ENCODE peak calls at places on chromosome 13, in seven cellular contexts. One of them, this sample, is unnamed. For H3K9me3, the result is how much of the 10 kb centered on the place peaks cover.

GRCh38 chr13:76214001-76214400 is 577.9 kb downstream of the LMO7 start:
- DNase-seq in mesenchymal stem cell: no peak
- DNase-seq in HCT116: no peak
- DNase-seq in IMR-90: no peak
- DNase-seq in fibroblast of lung: no peak
- DNase-seq in SK-N-SH: no peak
- DNase-seq in hepatocyte: no peak
- DNase-seq in this sample: no peak

GRCh38 chr13:108342369-108343289 is 73.1 kb downstream of the TNFSF13B start:
- DNase-seq in hepatocyte: peak
- DNase-seq in SK-N-SH: peak
- DNase-seq in IMR-90: peak
- DNase-seq in HCT116: peak
- DNase-seq in fibroblast of lung: peak
- DNase-seq in mesenchymal stem cell: peak
- DNase-seq in this sample: no peak

GRCh38 chr13:80881495-80882482 is 540.9 kb upstream of the SPRY2 start:
- DNase-seq in mesenchymal stem cell: peak
- DNase-seq in SK-N-SH: no peak
- DNase-seq in HCT116: no peak
- DNase-seq in hepatocyte: peak
- DNase-seq in IMR-90: no peak
- DNase-seq in fibroblast of lung: peak
- DNase-seq in this sample: no peak

GRCh38 chr13:45749026-45749759 is 47.1 kb downstream of the CBY2 start:
- DNase-seq in fibroblast of lung: no peak
- DNase-seq in SK-N-SH: no peak
- DNase-seq in IMR-90: no peak
- DNase-seq in mesenchymal stem cell: no peak
- DNase-seq in hepatocyte: no peak
- DNase-seq in HCT116: no peak
- DNase-seq in this sample: no peak

GRCh38 chr13:95564091-95564490 is 11.6 kb downstream of the CLDN10 start:
- DNase-seq in IMR-90: no peak
- DNase-seq in mesenchymal stem cell: no peak
- DNase-seq in SK-N-SH: no peak
- DNase-seq in hepatocyte: no peak
- DNase-seq in fibroblast of lung: peak
- DNase-seq in HCT116: no peak
- DNase-seq in this sample: no peak

GRCh38 chr13:26377038-26377437 is 123.1 kb downstream of the CDK8 start:
- DNase-seq in mesenchymal stem cell: peak
- DNase-seq in HCT116: peak
- DNase-seq in fibroblast of lung: no peak
- DNase-seq in IMR-90: peak
- DNase-seq in SK-N-SH: peak
- DNase-seq in hepatocyte: peak
- DNase-seq in this sample: peak

GRCh38 chr13:97834255-97834654 is 119.2 kb upstream of the IPO5 start:
- DNase-seq in fibroblast of lung: peak
- DNase-seq in IMR-90: no peak
- DNase-seq in SK-N-SH: no peak
- DNase-seq in mesenchymal stem cell: no peak
- DNase-seq in hepatocyte: no peak
- DNase-seq in HCT116: no peak
- DNase-seq in this sample: no peak

GRCh38 chr13:46113596-46113995 is 8.8 kb upstream of the CPB2 start:
- DNase-seq in IMR-90: no peak
- DNase-seq in fibroblast of lung: no peak
- DNase-seq in SK-N-SH: no peak
- DNase-seq in mesenchymal stem cell: peak
- DNase-seq in HCT116: no peak
- DNase-seq in hepatocyte: no peak
- DNase-seq in this sample: no peak

GRCh38 chr13:64078025-64078424 is 2662.4 kb upstream of the PCDH20 start:
- DNase-seq in hepatocyte: no peak
- DNase-seq in fibroblast of lung: no peak
- DNase-seq in HCT116: no peak
- DNase-seq in SK-N-SH: peak
- DNase-seq in mesenchymal stem cell: no peak
- DNase-seq in IMR-90: no peak
- DNase-seq in this sample: no peak

GRCh38 chr13:40315416-40316064 is 350.9 kb downstream of the FOXO1 start:
- DNase-seq in mesenchymal stem cell: no peak
- DNase-seq in IMR-90: no peak
- DNase-seq in hepatocyte: peak
- DNase-seq in HCT116: no peak
- DNase-seq in fibroblast of lung: no peak
- DNase-seq in SK-N-SH: no peak
- DNase-seq in this sample: peak

GRCh38 chr13:102724923-102725322 is 30.1 kb upstream of the METTL21C start:
- DNase-seq in fibroblast of lung: peak
- DNase-seq in mesenchymal stem cell: no peak
- DNase-seq in hepatocyte: peak
- DNase-seq in SK-N-SH: peak
- DNase-seq in IMR-90: peak
- DNase-seq in HCT116: no peak
- DNase-seq in this sample: peak

GRCh38 chr13:27374650-27375049 is 49.8 kb upstream of the GTF3A start:
- DNase-seq in fibroblast of lung: peak
- DNase-seq in mesenchymal stem cell: peak
- DNase-seq in IMR-90: peak
- DNase-seq in HCT116: peak
- DNase-seq in SK-N-SH: peak
- DNase-seq in hepatocyte: peak
- DNase-seq in this sample: peak

GRCh38 chr13:107099661-107100060 is 531.7 kb upstream of the ARGLU1 start:
- DNase-seq in fibroblast of lung: peak
- DNase-seq in hepatocyte: no peak
- DNase-seq in mesenchymal stem cell: peak
- DNase-seq in IMR-90: peak
- DNase-seq in SK-N-SH: no peak
- DNase-seq in HCT116: no peak
- DNase-seq in this sample: no peak

GRCh38 chr13:79141082-79141481 is 265.0 kb downstream of the RBM26 start:
- DNase-seq in HCT116: no peak
- DNase-seq in hepatocyte: no peak
- DNase-seq in SK-N-SH: peak
- DNase-seq in IMR-90: no peak
- DNase-seq in fibroblast of lung: no peak
- DNase-seq in mesenchymal stem cell: no peak
- DNase-seq in this sample: no peak

GRCh38 chr13:46893820-46894533 is 2.9 kb downstream of the HTR2A start:
- DNase-seq in SK-N-SH: peak
- DNase-seq in hepatocyte: peak
- DNase-seq in IMR-90: peak
- DNase-seq in fibroblast of lung: peak
- DNase-seq in mesenchymal stem cell: peak
- DNase-seq in HCT116: peak
- DNase-seq in this sample: peak

GRCh38 chr13:57644106-57644505 is 12.6 kb downstream of the PCDH17 start:
- DNase-seq in IMR-90: no peak
- DNase-seq in fibroblast of lung: no peak
- DNase-seq in hepatocyte: no peak
- DNase-seq in SK-N-SH: no peak
- DNase-seq in mesenchymal stem cell: no peak
- DNase-seq in HCT116: no peak
- DNase-seq in this sample: no peak
- H3K27ac ChIP-seq in IMR-90: no peak
- H3K27ac ChIP-seq in fibroblast of lung: no peak
- H3K27ac ChIP-seq in hepatocyte: no peak
- H3K27ac ChIP-seq in SK-N-SH: no peak
- H3K27ac ChIP-seq in mesenchymal stem cell: no peak
- H3K27ac ChIP-seq in HCT116: no peak
- H3K27ac ChIP-seq in this sample: no peak

DNA sequence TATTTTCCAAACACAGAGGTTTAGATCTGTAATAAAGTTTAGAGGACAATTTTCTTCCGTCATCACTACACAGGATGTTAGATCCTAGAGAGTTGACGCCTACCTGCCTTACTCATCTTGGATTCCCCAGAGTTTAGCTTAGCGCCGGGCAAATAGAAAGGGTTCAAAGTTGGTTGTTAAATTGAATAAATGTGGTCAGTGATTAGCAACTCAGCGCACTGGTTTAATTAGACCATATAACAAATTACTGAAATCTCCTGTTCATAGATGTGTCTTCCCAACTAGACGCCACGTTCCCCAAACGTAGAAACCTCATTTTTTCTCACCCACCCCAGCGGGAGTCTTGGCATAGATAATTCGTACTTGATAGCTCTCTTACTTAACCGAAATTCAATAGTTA is 761 bp upstream of the UFM1 start:
- DNase-seq in SK-N-SH: no peak
- DNase-seq in fibroblast of lung: no peak
- DNase-seq in hepatocyte: peak
- DNase-seq in IMR-90: peak
- DNase-seq in HCT116: no peak
- DNase-seq in mesenchymal stem cell: peak
- DNase-seq in this sample: no peak
- H3K9me3 ChIP-seq in SK-N-SH: under half
- H3K9me3 ChIP-seq in fibroblast of lung: under half
- H3K9me3 ChIP-seq in hepatocyte: under half
- H3K9me3 ChIP-seq in IMR-90: under half
- H3K9me3 ChIP-seq in HCT116: under half
- H3K9me3 ChIP-seq in mesenchymal stem cell: under half
- H3K9me3 ChIP-seq in this sample: under half

GRCh38 chr13:112071011-112071901 is 4.3 kb downstream of the SOX1 start:
- DNase-seq in IMR-90: no peak
- DNase-seq in SK-N-SH: no peak
- DNase-seq in mesenchymal stem cell: no peak
- DNase-seq in fibroblast of lung: no peak
- DNase-seq in hepatocyte: no peak
- DNase-seq in HCT116: no peak
- DNase-seq in this sample: no peak

GRCh38 chr13:112074139-112074710 is 7.3 kb downstream of the SOX1 start:
- DNase-seq in fibroblast of lung: no peak
- DNase-seq in SK-N-SH: no peak
- DNase-seq in HCT116: no peak
- DNase-seq in hepatocyte: no peak
- DNase-seq in IMR-90: no peak
- DNase-seq in mesenchymal stem cell: no peak
- DNase-seq in this sample: no peak

GRCh38 chr13:112073245-112074138 is 6.5 kb downstream of the SOX1 start:
- DNase-seq in HCT116: no peak
- DNase-seq in mesenchymal stem cell: no peak
- DNase-seq in hepatocyte: no peak
- DNase-seq in fibroblast of lung: no peak
- DNase-seq in SK-N-SH: no peak
- DNase-seq in IMR-90: no peak
- DNase-seq in this sample: no peak

GRCh38 chr13:112071902-112072530 is 5.1 kb downstream of the SOX1 start:
- DNase-seq in IMR-90: no peak
- DNase-seq in fibroblast of lung: no peak
- DNase-seq in hepatocyte: no peak
- DNase-seq in SK-N-SH: no peak
- DNase-seq in mesenchymal stem cell: no peak
- DNase-seq in HCT116: no peak
- DNase-seq in this sample: no peak

DNA sequence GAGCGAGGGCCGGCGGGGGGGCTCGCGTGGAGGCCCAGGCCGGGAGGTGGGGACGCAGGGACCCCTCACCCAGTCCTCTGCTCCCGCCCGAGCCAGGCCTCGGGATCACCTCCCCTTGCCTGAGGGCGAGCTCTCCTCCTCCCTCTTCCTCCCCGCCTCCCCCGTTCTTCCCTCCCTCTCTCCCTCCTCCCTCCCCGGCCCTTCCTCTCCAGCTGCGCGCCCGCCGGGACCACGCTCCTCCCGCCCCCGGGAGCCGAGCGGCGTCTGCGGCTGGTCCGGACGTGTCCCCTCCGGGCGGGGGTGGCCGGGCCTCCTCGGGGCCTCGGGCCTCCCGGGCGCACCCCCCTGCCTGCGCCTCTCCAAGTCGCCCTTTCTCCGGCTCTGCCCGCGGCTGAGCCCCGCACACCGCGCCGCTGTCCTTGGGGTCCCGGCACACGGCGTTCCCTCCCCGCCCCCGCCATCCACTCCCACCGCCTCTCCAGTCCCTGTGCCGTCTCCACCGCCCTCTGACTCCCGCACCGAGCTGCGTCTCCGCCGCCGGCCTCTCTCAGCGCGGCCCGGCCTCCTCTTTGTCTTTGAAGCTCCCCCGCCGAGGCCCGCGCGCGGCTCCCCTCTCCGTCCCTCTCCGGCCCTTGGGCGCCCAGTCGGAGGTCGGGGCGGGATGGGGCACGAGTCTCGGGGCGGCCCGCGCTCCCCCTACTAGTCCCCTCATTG is 5.7 kb downstream of the SOX1 start:
- DNase-seq in SK-N-SH: no peak
- DNase-seq in HCT116: no peak
- DNase-seq in fibroblast of lung: no peak
- DNase-seq in mesenchymal stem cell: no peak
- DNase-seq in IMR-90: no peak
- DNase-seq in hepatocyte: no peak
- DNase-seq in this sample: no peak
- H3K4me2 ChIP-seq in SK-N-SH: no peak
- H3K4me2 ChIP-seq in HCT116: no peak
- H3K4me2 ChIP-seq in fibroblast of lung: no peak
- H3K4me2 ChIP-seq in mesenchymal stem cell: no peak
- H3K4me2 ChIP-seq in IMR-90: no peak
- H3K4me2 ChIP-seq in hepatocyte: peak
- H3K4me2 ChIP-seq in this sample: no peak

GRCh38 chr13:84315527-84315926 is 433.3 kb upstream of the SLITRK1 start:
- DNase-seq in fibroblast of lung: no peak
- DNase-seq in HCT116: no peak
- DNase-seq in mesenchymal stem cell: no peak
- DNase-seq in hepatocyte: no peak
- DNase-seq in SK-N-SH: no peak
- DNase-seq in IMR-90: no peak
- DNase-seq in this sample: no peak
- H3K27ac ChIP-seq in fibroblast of lung: no peak
- H3K27ac ChIP-seq in HCT116: no peak
- H3K27ac ChIP-seq in mesenchymal stem cell: no peak
- H3K27ac ChIP-seq in hepatocyte: no peak
- H3K27ac ChIP-seq in SK-N-SH: no peak
- H3K27ac ChIP-seq in IMR-90: no peak
- H3K27ac ChIP-seq in this sample: no peak